ENCODE peak calls at places on chromosomes 11 and 22, in seven cellular contexts. One of them, this sample, is unnamed. For H3K4me1 and H3K9me3, the result is how much of the 10 kb centered on the place peaks cover.

GRCh38 chr11:131975624-131976420 is 605.4 kb downstream of the NTM start:
- DNase-seq in Panc1: no peak
- DNase-seq in upper lobe of right lung: no peak
- DNase-seq in heart left ventricle: no peak
- DNase-seq in suprapubic skin: no peak
- DNase-seq in A549: no peak
- DNase-seq in CD8-positive, alpha-beta memory T cell: no peak
- DNase-seq in this sample: no peak

GRCh38 chr11:64396079-64396591 is 37.2 kb downstream of the RPS6KA4 start:
- DNase-seq in Panc1: no peak
- DNase-seq in upper lobe of right lung: no peak
- DNase-seq in heart left ventricle: no peak
- DNase-seq in suprapubic skin: no peak
- DNase-seq in A549: no peak
- DNase-seq in CD8-positive, alpha-beta memory T cell: no peak
- DNase-seq in this sample: peak

GRCh38 chr11:10275714-10276113 is 18.3 kb downstream of the SBF2 start:
- DNase-seq in Panc1: no peak
- DNase-seq in upper lobe of right lung: no peak
- DNase-seq in heart left ventricle: no peak
- DNase-seq in suprapubic skin: no peak
- DNase-seq in A549: no peak
- DNase-seq in CD8-positive, alpha-beta memory T cell: no peak
- DNase-seq in this sample: no peak

GRCh38 chr11:10778217-10778970 is 27.3 kb downstream of the CTR9 start:
- DNase-seq in Panc1: no peak
- DNase-seq in upper lobe of right lung: no peak
- DNase-seq in heart left ventricle: peak
- DNase-seq in suprapubic skin: peak
- DNase-seq in A549: no peak
- DNase-seq in CD8-positive, alpha-beta memory T cell: no peak
- DNase-seq in this sample: no peak

GRCh38 chr11:94800394-94800793 is 32.2 kb downstream of the AMOTL1 start:
- DNase-seq in Panc1: no peak
- DNase-seq in upper lobe of right lung: no peak
- DNase-seq in heart left ventricle: peak
- DNase-seq in suprapubic skin: no peak
- DNase-seq in A549: no peak
- DNase-seq in CD8-positive, alpha-beta memory T cell: no peak
- DNase-seq in this sample: no peak

GRCh38 chr11:120652705-120653335 is 141.3 kb downstream of the GRIK4 start:
- DNase-seq in Panc1: no peak
- DNase-seq in upper lobe of right lung: no peak
- DNase-seq in heart left ventricle: no peak
- DNase-seq in suprapubic skin: no peak
- DNase-seq in A549: peak
- DNase-seq in CD8-positive, alpha-beta memory T cell: no peak
- DNase-seq in this sample: no peak

GRCh38 chr22:32967285-32968101 is 90.7 kb downstream of the SYN3 start:
- DNase-seq in Panc1: no peak
- DNase-seq in upper lobe of right lung: no peak
- DNase-seq in heart left ventricle: no peak
- DNase-seq in suprapubic skin: no peak
- DNase-seq in A549: no peak
- DNase-seq in CD8-positive, alpha-beta memory T cell: no peak
- DNase-seq in this sample: no peak

GRCh38 chr22:49006207-49007012 is 821.3 kb downstream of the BRD1 start:
- DNase-seq in Panc1: no peak
- DNase-seq in upper lobe of right lung: peak
- DNase-seq in heart left ventricle: no peak
- DNase-seq in suprapubic skin: no peak
- DNase-seq in A549: no peak
- DNase-seq in CD8-positive, alpha-beta memory T cell: no peak
- DNase-seq in this sample: no peak

GRCh38 chr11:12684354-12684753 is 10.1 kb downstream of the TEAD1 start:
- DNase-seq in Panc1: no peak
- DNase-seq in upper lobe of right lung: no peak
- DNase-seq in heart left ventricle: no peak
- DNase-seq in suprapubic skin: no peak
- DNase-seq in A549: no peak
- DNase-seq in CD8-positive, alpha-beta memory T cell: no peak
- DNase-seq in this sample: no peak
- H3K4me1 ChIP-seq in Panc1: half or more
- H3K4me1 ChIP-seq in upper lobe of right lung: under half
- H3K4me1 ChIP-seq in heart left ventricle: under half
- H3K4me1 ChIP-seq in suprapubic skin: half or more
- H3K4me1 ChIP-seq in A549: half or more
- H3K4me1 ChIP-seq in CD8-positive, alpha-beta memory T cell: under half
- H3K4me1 ChIP-seq in this sample: under half

DNA sequence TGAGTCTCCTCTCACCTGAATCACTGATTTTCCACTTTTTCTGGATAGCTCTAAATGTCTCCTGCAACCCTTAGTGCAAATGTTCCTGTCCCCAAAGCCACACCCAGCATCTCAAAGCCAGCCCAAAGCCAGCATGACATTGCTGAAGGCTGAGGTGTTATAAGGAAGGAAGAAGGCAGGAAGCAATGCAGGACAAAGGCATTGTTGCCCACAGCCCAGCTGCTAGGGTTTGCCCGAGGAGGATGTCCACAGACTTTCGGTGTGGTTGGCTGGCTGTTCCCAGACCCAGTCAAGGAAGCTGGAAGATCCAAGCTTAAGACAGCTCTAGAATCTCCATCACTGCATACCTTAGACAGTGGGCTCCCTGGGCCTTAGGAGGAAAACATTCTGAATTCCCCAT is 23.5 kb downstream of the CHST1 start:
- DNase-seq in Panc1: no peak
- DNase-seq in upper lobe of right lung: no peak
- DNase-seq in heart left ventricle: no peak
- DNase-seq in suprapubic skin: no peak
- DNase-seq in A549: no peak
- DNase-seq in CD8-positive, alpha-beta memory T cell: peak
- DNase-seq in this sample: no peak
- H3K9me3 ChIP-seq in Panc1: under half
- H3K9me3 ChIP-seq in upper lobe of right lung: under half
- H3K9me3 ChIP-seq in heart left ventricle: under half
- H3K9me3 ChIP-seq in suprapubic skin: under half
- H3K9me3 ChIP-seq in A549: under half
- H3K9me3 ChIP-seq in CD8-positive, alpha-beta memory T cell: under half
- H3K9me3 ChIP-seq in this sample: under half

DNA sequence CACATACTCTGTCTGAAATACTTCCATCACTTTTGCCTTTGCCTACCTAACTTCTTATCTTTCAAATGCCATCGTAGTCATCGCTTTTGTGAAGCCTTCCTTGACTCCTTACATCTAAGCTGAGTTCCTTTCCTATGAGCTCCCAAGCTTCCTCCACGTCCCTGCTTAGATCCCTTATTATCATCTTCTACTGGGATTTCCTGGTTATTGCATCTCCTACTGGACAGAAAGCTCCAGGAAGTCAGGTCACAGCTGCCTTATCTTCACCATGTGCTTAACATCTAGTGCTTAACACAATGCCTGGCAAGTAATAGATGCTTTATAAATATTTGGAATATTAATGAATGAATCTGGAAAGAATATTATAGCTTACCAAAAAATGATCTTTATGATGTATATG is 5.9 kb downstream of the YPEL4 start:
- DNase-seq in Panc1: no peak
- DNase-seq in upper lobe of right lung: no peak
- DNase-seq in heart left ventricle: no peak
- DNase-seq in suprapubic skin: no peak
- DNase-seq in A549: no peak
- DNase-seq in CD8-positive, alpha-beta memory T cell: no peak
- DNase-seq in this sample: no peak
- H3K4me1 ChIP-seq in Panc1: under half
- H3K4me1 ChIP-seq in upper lobe of right lung: under half
- H3K4me1 ChIP-seq in heart left ventricle: under half
- H3K4me1 ChIP-seq in suprapubic skin: under half
- H3K4me1 ChIP-seq in A549: under half
- H3K4me1 ChIP-seq in CD8-positive, alpha-beta memory T cell: under half
- H3K4me1 ChIP-seq in this sample: under half

DNA sequence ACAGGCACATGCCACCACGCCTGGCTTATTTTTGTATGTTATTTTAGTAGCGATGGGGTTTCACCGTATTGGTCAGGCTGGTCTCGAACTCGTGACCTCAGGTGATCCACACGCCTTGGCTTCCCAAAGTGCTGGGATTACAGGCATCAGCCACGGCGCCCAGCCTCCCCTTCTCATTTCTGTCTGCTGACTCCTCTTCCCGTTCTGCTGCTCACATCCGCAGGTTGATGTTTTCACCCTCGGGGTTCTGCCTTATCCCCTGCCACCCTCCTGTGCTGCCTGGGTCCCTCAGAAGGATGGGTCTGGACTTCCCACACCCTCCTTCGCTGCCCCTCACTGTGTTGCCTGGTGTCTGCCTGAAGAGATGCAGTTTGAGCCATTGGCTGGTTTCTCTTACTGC is 19.2 kb upstream of the VSIG10L2 start:
- DNase-seq in Panc1: no peak
- DNase-seq in upper lobe of right lung: peak
- DNase-seq in heart left ventricle: no peak
- DNase-seq in suprapubic skin: peak
- DNase-seq in A549: no peak
- DNase-seq in CD8-positive, alpha-beta memory T cell: no peak
- DNase-seq in this sample: no peak
- H3K9me3 ChIP-seq in Panc1: under half
- H3K9me3 ChIP-seq in upper lobe of right lung: under half
- H3K9me3 ChIP-seq in heart left ventricle: under half
- H3K9me3 ChIP-seq in suprapubic skin: under half
- H3K9me3 ChIP-seq in A549: under half
- H3K9me3 ChIP-seq in CD8-positive, alpha-beta memory T cell: under half
- H3K9me3 ChIP-seq in this sample: under half

GRCh38 chr11:90426442-90426841 is 203.6 kb upstream of the CHORDC1 start:
- DNase-seq in Panc1: no peak
- DNase-seq in upper lobe of right lung: no peak
- DNase-seq in heart left ventricle: no peak
- DNase-seq in suprapubic skin: no peak
- DNase-seq in A549: no peak
- DNase-seq in CD8-positive, alpha-beta memory T cell: no peak
- DNase-seq in this sample: no peak

GRCh38 chr11:90423378-90423777 is 200.5 kb upstream of the CHORDC1 start:
- DNase-seq in Panc1: no peak
- DNase-seq in upper lobe of right lung: no peak
- DNase-seq in heart left ventricle: no peak
- DNase-seq in suprapubic skin: no peak
- DNase-seq in A549: no peak
- DNase-seq in CD8-positive, alpha-beta memory T cell: no peak
- DNase-seq in this sample: no peak
- H3K4me1 ChIP-seq in Panc1: under half
- H3K4me1 ChIP-seq in upper lobe of right lung: under half
- H3K4me1 ChIP-seq in heart left ventricle: under half
- H3K4me1 ChIP-seq in suprapubic skin: under half
- H3K4me1 ChIP-seq in A549: under half
- H3K4me1 ChIP-seq in CD8-positive, alpha-beta memory T cell: under half
- H3K4me1 ChIP-seq in this sample: under half

GRCh38 chr22:47548953-47549740 is 786.7 kb downstream of the TBC1D22A start:
- DNase-seq in Panc1: no peak
- DNase-seq in upper lobe of right lung: no peak
- DNase-seq in heart left ventricle: no peak
- DNase-seq in suprapubic skin: no peak
- DNase-seq in A549: no peak
- DNase-seq in CD8-positive, alpha-beta memory T cell: no peak
- DNase-seq in this sample: no peak

GRCh38 chr22:47549741-47550340 is 787.4 kb downstream of the TBC1D22A start:
- DNase-seq in Panc1: no peak
- DNase-seq in upper lobe of right lung: no peak
- DNase-seq in heart left ventricle: no peak
- DNase-seq in suprapubic skin: no peak
- DNase-seq in A549: no peak
- DNase-seq in CD8-positive, alpha-beta memory T cell: no peak
- DNase-seq in this sample: no peak

GRCh38 chr22:47547881-47548630 is 785.6 kb downstream of the TBC1D22A start:
- DNase-seq in Panc1: no peak
- DNase-seq in upper lobe of right lung: no peak
- DNase-seq in heart left ventricle: no peak
- DNase-seq in suprapubic skin: peak
- DNase-seq in A549: no peak
- DNase-seq in CD8-positive, alpha-beta memory T cell: no peak
- DNase-seq in this sample: no peak

GRCh38 chr22:47544696-47545095 is 782.2 kb downstream of the TBC1D22A start:
- DNase-seq in Panc1: no peak
- DNase-seq in upper lobe of right lung: no peak
- DNase-seq in heart left ventricle: no peak
- DNase-seq in suprapubic skin: no peak
- DNase-seq in A549: no peak
- DNase-seq in CD8-positive, alpha-beta memory T cell: no peak
- DNase-seq in this sample: no peak

GRCh38 chr22:47547239-47547661 is 784.8 kb downstream of the TBC1D22A start:
- DNase-seq in Panc1: no peak
- DNase-seq in upper lobe of right lung: no peak
- DNase-seq in heart left ventricle: no peak
- DNase-seq in suprapubic skin: peak
- DNase-seq in A549: no peak
- DNase-seq in CD8-positive, alpha-beta memory T cell: no peak
- DNase-seq in this sample: no peak
- H3K9me3 ChIP-seq in Panc1: under half
- H3K9me3 ChIP-seq in upper lobe of right lung: under half
- H3K9me3 ChIP-seq in heart left ventricle: under half
- H3K9me3 ChIP-seq in suprapubic skin: under half
- H3K9me3 ChIP-seq in A549: under half
- H3K9me3 ChIP-seq in CD8-positive, alpha-beta memory T cell: under half
- H3K9me3 ChIP-seq in this sample: under half

GRCh38 chr22:27873476-27873875 is 45.6 kb downstream of the PITPNB start:
- DNase-seq in Panc1: no peak
- DNase-seq in upper lobe of right lung: no peak
- DNase-seq in heart left ventricle: peak
- DNase-seq in suprapubic skin: no peak
- DNase-seq in A549: no peak
- DNase-seq in CD8-positive, alpha-beta memory T cell: no peak
- DNase-seq in this sample: no peak
- H3K4me1 ChIP-seq in Panc1: under half
- H3K4me1 ChIP-seq in upper lobe of right lung: under half
- H3K4me1 ChIP-seq in heart left ventricle: under half
- H3K4me1 ChIP-seq in suprapubic skin: under half
- H3K4me1 ChIP-seq in A549: under half
- H3K4me1 ChIP-seq in CD8-positive, alpha-beta memory T cell: under half
- H3K4me1 ChIP-seq in this sample: under half

This sample was measured in iPS DF 6.9.